ENCODE peak calls at places on chromosomes 3 and 15, in six cellular contexts. J, K, D, T, I and Q are unnamed samples.

GRCh38 chr3:64329037-64329436 is 103.8 kb upstream of the PRICKLE2 start:
- DNase-seq in J (no peak), K (no peak), D (no peak), T (no peak), I (no peak), Q (no peak)

GRCh38 chr3:126519506-126520455 is 2.2 kb upstream of the UROC1 start:
- DNase-seq in J (no peak), K (no peak), D (no peak), T (no peak), I (no peak), Q (no peak)

GRCh38 chr3:117611242-117611641 is 901.7 kb downstream of the TUSC7 start:
- DNase-seq in J (no peak), K (no peak), D (no peak), T (no peak), I (no peak), Q (no peak)

GRCh38 chr3:14563946-14564539 is 23.9 kb upstream of the GRIP2 start:
- DNase-seq in J (no peak), K (no peak), D (no peak), T (no peak), I (no peak), Q (no peak)

GRCh38 chr15:92409006-92409405 is 15.3 kb downstream of the ST8SIA2 start:
- DNase-seq in J (no peak), K (no peak), D (no peak), T (no peak), I (no peak), Q (no peak)

GRCh38 chr3:126937533-126938432 is 45.1 kb upstream of the PLXNA1 start:
- DNase-seq in J (no peak), K (no peak), D (no peak), T (peak), I (no peak), Q (no peak)

GRCh38 chr15:27414168-27414870 is 443.3 kb downstream of the GABRG3 start:
- DNase-seq in J (no peak), K (no peak), D (no peak), T (no peak), I (no peak), Q (no peak)

GRCh38 chr15:92111756-92112155 is 258.2 kb downstream of the SLCO3A1 start:
- DNase-seq in J (no peak), K (no peak), D (no peak), T (no peak), I (no peak), Q (no peak)

GRCh38 chr3:8529197-8529637 is 27.6 kb downstream of the LMCD1 start:
- DNase-seq in J (no peak), K (peak), D (no peak), T (peak), I (no peak), Q (peak)

GRCh38 chr3:141231101-141231922 is at the start of gene PXYLP1:
- DNase-seq in J (peak), K (peak), D (peak), T (peak), I (peak), Q (peak)

GRCh38 chr3:187669675-187670504 is at the start of gene SST:
- DNase-seq in J (no peak), K (no peak), D (peak), T (peak), I (peak), Q (no peak)

GRCh38 chr3:6602329-6602728 is 258.6 kb upstream of the GRM7 start:
- DNase-seq in J (no peak), K (no peak), D (no peak), T (no peak), I (no peak), Q (no peak)

GRCh38 chr3:136366289-136366688 is 116.1 kb downstream of the PCCB start:
- DNase-seq in J (no peak), K (no peak), D (no peak), T (no peak), I (no peak), Q (no peak)